ENCODE peak calls at places on chromosomes 4 and X, in nine cellular contexts. U is cardiac fibroblast, H is lower lobe of right lung, M is germinal center, P is T-helper 9 cell, L is dermis microvascular lymphatic vessel endothelial cell, B is smooth muscle cell of the brain vasculature, V is EL, K is cerebellar cortex. C is an unnamed sample.
A peak's percentile ranks its signal among the peaks of the same experiment; 100 is the strongest.

GRCh38 chr4:37628977-37629609 is 57.1 kb downstream of the RELL1 start:
- DNase-seq in U (peak; percentile 84), H (no peak), M (no peak), P (no peak), L (peak; percentile 53), B (no peak), V (peak; percentile 82), K (no peak), C (peak; percentile 48)

GRCh38 chrX:49137492-49137891 is 14.0 kb upstream of the GPKOW start:
- DNase-seq in U (no peak), H (no peak), M (no peak), P (no peak), L (peak; percentile 77), B (no peak), V (no peak), K (no peak), C (no peak)

GRCh38 chrX:14798805-14799397 is 74.0 kb downstream of the FANCB start:
- DNase-seq in U (no peak), H (no peak), M (no peak), P (no peak), L (no peak), B (no peak), V (no peak), K (no peak), C (no peak)

GRCh38 chrX:28246675-28247074 is 265.4 kb upstream of the DCAF8L1 start:
- DNase-seq in U (no peak), H (no peak), M (no peak), P (no peak), L (no peak), B (no peak), V (no peak), K (no peak), C (no peak)

GRCh38 chr4:185138161-185138560 is 4.9 kb upstream of the SLC25A4 start:
- DNase-seq in U (no peak), H (no peak), M (no peak), P (no peak), L (peak; percentile 55), B (no peak), V (no peak), K (no peak), C (no peak)

GRCh38 chrX:86121916-86122315 is 26.3 kb upstream of the DACH2 start:
- DNase-seq in U (no peak), H (no peak), M (no peak), P (no peak), L (no peak), B (no peak), V (no peak), K (no peak), C (no peak)

GRCh38 chrX:37644381-37645305 is 40.9 kb upstream of the XK start:
- DNase-seq in U (no peak), H (no peak), M (no peak), P (no peak), L (no peak), B (no peak), V (no peak), K (no peak), C (peak; percentile 9)

GRCh38 chrX:78619829-78620228 is 39.3 kb downstream of the RTL3 start:
- DNase-seq in U (peak; percentile 36), H (no peak), M (no peak), P (no peak), L (peak; percentile 6), B (no peak), V (no peak), K (no peak), C (no peak)

GRCh38 chrX:50470103-50471031 is at the start of gene DGKK:
- DNase-seq in U (no peak), H (no peak), M (no peak), P (no peak), L (no peak), B (no peak), V (no peak), K (no peak), C (no peak)

GRCh38 chr4:109560687-109561452 is 824 bp downstream of the MCUB start:
- DNase-seq in U (peak; percentile 85), H (no peak), M (peak; percentile 74), P (peak; percentile 32), L (peak; percentile 82), B (no peak), V (peak; percentile 80), K (peak; percentile 16), C (peak; percentile 63)

GRCh38 chrX:152072236-152072635 is 66.1 kb downstream of the MAGEA10 start:
- DNase-seq in U (peak; percentile 87), H (no peak), M (no peak), P (no peak), L (peak; percentile 66), B (peak; percentile 33), V (peak; percentile 69), K (no peak), C (peak; percentile 1)

GRCh38 chr4:70183168-70183939 is 12.2 kb upstream of the ODAM start:
- DNase-seq in U (peak; percentile 67), H (no peak), M (peak; percentile 7), P (no peak), L (peak; percentile 57), B (peak; percentile 7), V (peak; percentile 24), K (peak; percentile 19), C (peak; percentile 27)

GRCh38 chr4:87865960-87866598 is 33.3 kb downstream of the MEPE start:
- DNase-seq in U (peak; percentile 63), H (no peak), M (no peak), P (no peak), L (no peak), B (no peak), V (peak; percentile 75), K (no peak), C (no peak)

GRCh38 chrX:19443886-19444530 is 71.3 kb downstream of the MAP3K15 start:
- DNase-seq in U (no peak), H (no peak), M (no peak), P (no peak), L (no peak), B (no peak), V (no peak), K (peak; percentile 69), C (no peak)

GRCh38 chr4:81452452-81453011 is 19.2 kb downstream of the RASGEF1B start:
- DNase-seq in U (peak; percentile 49), H (no peak), M (no peak), P (no peak), L (no peak), B (no peak), V (no peak), K (no peak), C (no peak)